ENCODE peak calls at places on chromosome X, in eight cellular contexts. One of them, this sample, is unnamed.

GRCh38 chrX:10582945-10583344 is 37.4 kb downstream of the MID1 start:
- DNase-seq in ELR: peak
- DNase-seq in CD4-positive, alpha-beta memory T cell: no peak
- DNase-seq in NCI-H510A treated with DMSO at 0.1 percent for 48 hours: no peak
- DNase-seq in activated CD4-positive, alpha-beta T cell treated with anti-CD3 and anti-CD28 coated beads, Interleukin-2, amount 10 ng/mL, durations not matched to agents 7 days and 5 days: no peak
- DNase-seq in HFF-Myc: no peak
- DNase-seq in lower lobe of right lung: no peak
- DNase-seq in T-helper 17 cell: no peak
- DNase-seq in this sample: no peak

GRCh38 chrX:101676571-101676970 is 16.9 kb upstream of the ARMCX2 start:
- DNase-seq in ELR: no peak
- DNase-seq in CD4-positive, alpha-beta memory T cell: no peak
- DNase-seq in NCI-H510A treated with DMSO at 0.1 percent for 48 hours: no peak
- DNase-seq in activated CD4-positive, alpha-beta T cell treated with anti-CD3 and anti-CD28 coated beads, Interleukin-2, amount 10 ng/mL, durations not matched to agents 7 days and 5 days: no peak
- DNase-seq in HFF-Myc: no peak
- DNase-seq in lower lobe of right lung: no peak
- DNase-seq in T-helper 17 cell: no peak
- DNase-seq in this sample: no peak

GRCh38 chrX:68703849-68704248 is 56.4 kb downstream of the STARD8 start:
- DNase-seq in ELR: no peak
- DNase-seq in CD4-positive, alpha-beta memory T cell: no peak
- DNase-seq in NCI-H510A treated with DMSO at 0.1 percent for 48 hours: no peak
- DNase-seq in activated CD4-positive, alpha-beta T cell treated with anti-CD3 and anti-CD28 coated beads, Interleukin-2, amount 10 ng/mL, durations not matched to agents 7 days and 5 days: no peak
- DNase-seq in HFF-Myc: no peak
- DNase-seq in lower lobe of right lung: no peak
- DNase-seq in T-helper 17 cell: no peak
- DNase-seq in this sample: no peak

GRCh38 chrX:39782276-39782675 is 315.5 kb downstream of the BCOR start:
- DNase-seq in ELR: no peak
- DNase-seq in CD4-positive, alpha-beta memory T cell: no peak
- DNase-seq in NCI-H510A treated with DMSO at 0.1 percent for 48 hours: no peak
- DNase-seq in activated CD4-positive, alpha-beta T cell treated with anti-CD3 and anti-CD28 coated beads, Interleukin-2, amount 10 ng/mL, durations not matched to agents 7 days and 5 days: no peak
- DNase-seq in HFF-Myc: no peak
- DNase-seq in lower lobe of right lung: no peak
- DNase-seq in T-helper 17 cell: no peak
- DNase-seq in this sample: no peak

GRCh38 chrX:47644557-47645091 is 5.7 kb downstream of the ELK1 start:
- DNase-seq in ELR: peak
- DNase-seq in CD4-positive, alpha-beta memory T cell: no peak
- DNase-seq in NCI-H510A treated with DMSO at 0.1 percent for 48 hours: no peak
- DNase-seq in activated CD4-positive, alpha-beta T cell treated with anti-CD3 and anti-CD28 coated beads, Interleukin-2, amount 10 ng/mL, durations not matched to agents 7 days and 5 days: no peak
- DNase-seq in HFF-Myc: no peak
- DNase-seq in lower lobe of right lung: no peak
- DNase-seq in T-helper 17 cell: no peak
- DNase-seq in this sample: peak

GRCh38 chrX:129523076-129524055 is at the start of gene SMARCA1:
- DNase-seq in ELR: peak
- DNase-seq in CD4-positive, alpha-beta memory T cell: no peak
- DNase-seq in NCI-H510A treated with DMSO at 0.1 percent for 48 hours: peak
- DNase-seq in activated CD4-positive, alpha-beta T cell treated with anti-CD3 and anti-CD28 coated beads, Interleukin-2, amount 10 ng/mL, durations not matched to agents 7 days and 5 days: no peak
- DNase-seq in HFF-Myc: no peak
- DNase-seq in lower lobe of right lung: peak
- DNase-seq in T-helper 17 cell: no peak
- DNase-seq in this sample: no peak

GRCh38 chrX:9102956-9103355 is 69.0 kb upstream of the FAM9B start:
- DNase-seq in ELR: no peak
- DNase-seq in CD4-positive, alpha-beta memory T cell: no peak
- DNase-seq in NCI-H510A treated with DMSO at 0.1 percent for 48 hours: no peak
- DNase-seq in activated CD4-positive, alpha-beta T cell treated with anti-CD3 and anti-CD28 coated beads, Interleukin-2, amount 10 ng/mL, durations not matched to agents 7 days and 5 days: no peak
- DNase-seq in HFF-Myc: no peak
- DNase-seq in lower lobe of right lung: no peak
- DNase-seq in T-helper 17 cell: no peak
- DNase-seq in this sample: no peak

GRCh38 chrX:18047440-18047940 is 173.2 kb downstream of the BEND2 start:
- DNase-seq in ELR: no peak
- DNase-seq in CD4-positive, alpha-beta memory T cell: no peak
- DNase-seq in NCI-H510A treated with DMSO at 0.1 percent for 48 hours: no peak
- DNase-seq in activated CD4-positive, alpha-beta T cell treated with anti-CD3 and anti-CD28 coated beads, Interleukin-2, amount 10 ng/mL, durations not matched to agents 7 days and 5 days: no peak
- DNase-seq in HFF-Myc: no peak
- DNase-seq in lower lobe of right lung: no peak
- DNase-seq in T-helper 17 cell: no peak
- DNase-seq in this sample: peak

GRCh38 chrX:67780694-67781109 is 236.9 kb downstream of the AR start:
- DNase-seq in ELR: peak
- DNase-seq in CD4-positive, alpha-beta memory T cell: no peak
- DNase-seq in NCI-H510A treated with DMSO at 0.1 percent for 48 hours: no peak
- DNase-seq in activated CD4-positive, alpha-beta T cell treated with anti-CD3 and anti-CD28 coated beads, Interleukin-2, amount 10 ng/mL, durations not matched to agents 7 days and 5 days: no peak
- DNase-seq in HFF-Myc: peak
- DNase-seq in lower lobe of right lung: peak
- DNase-seq in T-helper 17 cell: no peak
- DNase-seq in this sample: peak

GRCh38 chrX:43971966-43972961 is 926 bp downstream of the NDP start:
- DNase-seq in ELR: peak
- DNase-seq in CD4-positive, alpha-beta memory T cell: no peak
- DNase-seq in NCI-H510A treated with DMSO at 0.1 percent for 48 hours: no peak
- DNase-seq in activated CD4-positive, alpha-beta T cell treated with anti-CD3 and anti-CD28 coated beads, Interleukin-2, amount 10 ng/mL, durations not matched to agents 7 days and 5 days: no peak
- DNase-seq in HFF-Myc: no peak
- DNase-seq in lower lobe of right lung: no peak
- DNase-seq in T-helper 17 cell: no peak
- DNase-seq in this sample: no peak

GRCh38 chrX:16290997-16291396 is 123.7 kb downstream of the MAGEB17 start:
- DNase-seq in ELR: no peak
- DNase-seq in CD4-positive, alpha-beta memory T cell: no peak
- DNase-seq in NCI-H510A treated with DMSO at 0.1 percent for 48 hours: no peak
- DNase-seq in activated CD4-positive, alpha-beta T cell treated with anti-CD3 and anti-CD28 coated beads, Interleukin-2, amount 10 ng/mL, durations not matched to agents 7 days and 5 days: no peak
- DNase-seq in HFF-Myc: no peak
- DNase-seq in lower lobe of right lung: no peak
- DNase-seq in T-helper 17 cell: no peak
- DNase-seq in this sample: no peak

GRCh38 chrX:129478516-129478915 is 44.8 kb downstream of the SMARCA1 start:
- DNase-seq in ELR: peak
- DNase-seq in CD4-positive, alpha-beta memory T cell: no peak
- DNase-seq in NCI-H510A treated with DMSO at 0.1 percent for 48 hours: no peak
- DNase-seq in activated CD4-positive, alpha-beta T cell treated with anti-CD3 and anti-CD28 coated beads, Interleukin-2, amount 10 ng/mL, durations not matched to agents 7 days and 5 days: no peak
- DNase-seq in HFF-Myc: no peak
- DNase-seq in lower lobe of right lung: no peak
- DNase-seq in T-helper 17 cell: no peak
- DNase-seq in this sample: no peak

GRCh38 chrX:47743504-47743903 is 84.5 kb upstream of the UXT start:
- DNase-seq in ELR: peak
- DNase-seq in CD4-positive, alpha-beta memory T cell: no peak
- DNase-seq in NCI-H510A treated with DMSO at 0.1 percent for 48 hours: no peak
- DNase-seq in activated CD4-positive, alpha-beta T cell treated with anti-CD3 and anti-CD28 coated beads, Interleukin-2, amount 10 ng/mL, durations not matched to agents 7 days and 5 days: no peak
- DNase-seq in HFF-Myc: no peak
- DNase-seq in lower lobe of right lung: no peak
- DNase-seq in T-helper 17 cell: no peak
- DNase-seq in this sample: no peak

GRCh38 chrX:78029663-78030062 is 60.2 kb upstream of the PGAM4 start:
- DNase-seq in ELR: peak
- DNase-seq in CD4-positive, alpha-beta memory T cell: no peak
- DNase-seq in NCI-H510A treated with DMSO at 0.1 percent for 48 hours: peak
- DNase-seq in activated CD4-positive, alpha-beta T cell treated with anti-CD3 and anti-CD28 coated beads, Interleukin-2, amount 10 ng/mL, durations not matched to agents 7 days and 5 days: peak
- DNase-seq in HFF-Myc: no peak
- DNase-seq in lower lobe of right lung: no peak
- DNase-seq in T-helper 17 cell: no peak
- DNase-seq in this sample: peak

GRCh38 chrX:38561126-38561868 is at the start of gene TSPAN7:
- DNase-seq in ELR: peak
- DNase-seq in CD4-positive, alpha-beta memory T cell: peak
- DNase-seq in NCI-H510A treated with DMSO at 0.1 percent for 48 hours: peak
- DNase-seq in activated CD4-positive, alpha-beta T cell treated with anti-CD3 and anti-CD28 coated beads, Interleukin-2, amount 10 ng/mL, durations not matched to agents 7 days and 5 days: peak
- DNase-seq in HFF-Myc: no peak
- DNase-seq in lower lobe of right lung: peak
- DNase-seq in T-helper 17 cell: peak
- DNase-seq in this sample: peak

GRCh38 chrX:82134378-82134777 is 932.5 kb downstream of the SH3BGRL start:
- DNase-seq in ELR: no peak
- DNase-seq in CD4-positive, alpha-beta memory T cell: no peak
- DNase-seq in NCI-H510A treated with DMSO at 0.1 percent for 48 hours: no peak
- DNase-seq in activated CD4-positive, alpha-beta T cell treated with anti-CD3 and anti-CD28 coated beads, Interleukin-2, amount 10 ng/mL, durations not matched to agents 7 days and 5 days: no peak
- DNase-seq in HFF-Myc: no peak
- DNase-seq in lower lobe of right lung: no peak
- DNase-seq in T-helper 17 cell: no peak
- DNase-seq in this sample: no peak

GRCh38 chrX:13285229-13285628 is 34.6 kb downstream of the ATXN3L start:
- DNase-seq in ELR: no peak
- DNase-seq in CD4-positive, alpha-beta memory T cell: no peak
- DNase-seq in NCI-H510A treated with DMSO at 0.1 percent for 48 hours: no peak
- DNase-seq in activated CD4-positive, alpha-beta T cell treated with anti-CD3 and anti-CD28 coated beads, Interleukin-2, amount 10 ng/mL, durations not matched to agents 7 days and 5 days: no peak
- DNase-seq in HFF-Myc: no peak
- DNase-seq in lower lobe of right lung: no peak
- DNase-seq in T-helper 17 cell: no peak
- DNase-seq in this sample: no peak

GRCh38 chrX:134738986-134739744 is 80.9 kb upstream of the PLAC1 start:
- DNase-seq in ELR: no peak
- DNase-seq in CD4-positive, alpha-beta memory T cell: no peak
- DNase-seq in NCI-H510A treated with DMSO at 0.1 percent for 48 hours: no peak
- DNase-seq in activated CD4-positive, alpha-beta T cell treated with anti-CD3 and anti-CD28 coated beads, Interleukin-2, amount 10 ng/mL, durations not matched to agents 7 days and 5 days: no peak
- DNase-seq in HFF-Myc: no peak
- DNase-seq in lower lobe of right lung: no peak
- DNase-seq in T-helper 17 cell: no peak
- DNase-seq in this sample: no peak

GRCh38 chrX:19513383-19513782 is 1.9 kb downstream of the MAP3K15 start:
- DNase-seq in ELR: no peak
- DNase-seq in CD4-positive, alpha-beta memory T cell: no peak
- DNase-seq in NCI-H510A treated with DMSO at 0.1 percent for 48 hours: peak
- DNase-seq in activated CD4-positive, alpha-beta T cell treated with anti-CD3 and anti-CD28 coated beads, Interleukin-2, amount 10 ng/mL, durations not matched to agents 7 days and 5 days: no peak
- DNase-seq in HFF-Myc: no peak
- DNase-seq in lower lobe of right lung: peak
- DNase-seq in T-helper 17 cell: no peak
- DNase-seq in this sample: no peak

GRCh38 chrX:136660896-136661295 is 12.9 kb downstream of the CD40LG start:
- DNase-seq in ELR: no peak
- DNase-seq in CD4-positive, alpha-beta memory T cell: no peak
- DNase-seq in NCI-H510A treated with DMSO at 0.1 percent for 48 hours: no peak
- DNase-seq in activated CD4-positive, alpha-beta T cell treated with anti-CD3 and anti-CD28 coated beads, Interleukin-2, amount 10 ng/mL, durations not matched to agents 7 days and 5 days: no peak
- DNase-seq in HFF-Myc: no peak
- DNase-seq in lower lobe of right lung: no peak
- DNase-seq in T-helper 17 cell: no peak
- DNase-seq in this sample: no peak

GRCh38 chrX:132909643-132910042 is 48.8 kb downstream of the HS6ST2 start:
- DNase-seq in ELR: no peak
- DNase-seq in CD4-positive, alpha-beta memory T cell: no peak
- DNase-seq in NCI-H510A treated with DMSO at 0.1 percent for 48 hours: no peak
- DNase-seq in activated CD4-positive, alpha-beta T cell treated with anti-CD3 and anti-CD28 coated beads, Interleukin-2, amount 10 ng/mL, durations not matched to agents 7 days and 5 days: no peak
- DNase-seq in HFF-Myc: no peak
- DNase-seq in lower lobe of right lung: no peak
- DNase-seq in T-helper 17 cell: no peak
- DNase-seq in this sample: no peak

GRCh38 chrX:39766882-39767281 is 330.9 kb downstream of the BCOR start:
- DNase-seq in ELR: no peak
- DNase-seq in CD4-positive, alpha-beta memory T cell: no peak
- DNase-seq in NCI-H510A treated with DMSO at 0.1 percent for 48 hours: no peak
- DNase-seq in activated CD4-positive, alpha-beta T cell treated with anti-CD3 and anti-CD28 coated beads, Interleukin-2, amount 10 ng/mL, durations not matched to agents 7 days and 5 days: no peak
- DNase-seq in HFF-Myc: no peak
- DNase-seq in lower lobe of right lung: no peak
- DNase-seq in T-helper 17 cell: no peak
- DNase-seq in this sample: no peak

GRCh38 chrX:57156397-57157049 is 19.3 kb upstream of the SPIN2A start:
- DNase-seq in ELR: peak
- DNase-seq in CD4-positive, alpha-beta memory T cell: no peak
- DNase-seq in NCI-H510A treated with DMSO at 0.1 percent for 48 hours: no peak
- DNase-seq in activated CD4-positive, alpha-beta T cell treated with anti-CD3 and anti-CD28 coated beads, Interleukin-2, amount 10 ng/mL, durations not matched to agents 7 days and 5 days: peak
- DNase-seq in HFF-Myc: no peak
- DNase-seq in lower lobe of right lung: no peak
- DNase-seq in T-helper 17 cell: no peak
- DNase-seq in this sample: peak

GRCh38 chrX:13270360-13270759 is 49.5 kb downstream of the ATXN3L start:
- DNase-seq in ELR: no peak
- DNase-seq in CD4-positive, alpha-beta memory T cell: no peak
- DNase-seq in NCI-H510A treated with DMSO at 0.1 percent for 48 hours: no peak
- DNase-seq in activated CD4-positive, alpha-beta T cell treated with anti-CD3 and anti-CD28 coated beads, Interleukin-2, amount 10 ng/mL, durations not matched to agents 7 days and 5 days: no peak
- DNase-seq in HFF-Myc: no peak
- DNase-seq in lower lobe of right lung: no peak
- DNase-seq in T-helper 17 cell: no peak
- DNase-seq in this sample: no peak

GRCh38 chrX:9598344-9598743 is 133.5 kb downstream of the TBL1X start:
- DNase-seq in ELR: no peak
- DNase-seq in CD4-positive, alpha-beta memory T cell: no peak
- DNase-seq in NCI-H510A treated with DMSO at 0.1 percent for 48 hours: no peak
- DNase-seq in activated CD4-positive, alpha-beta T cell treated with anti-CD3 and anti-CD28 coated beads, Interleukin-2, amount 10 ng/mL, durations not matched to agents 7 days and 5 days: no peak
- DNase-seq in HFF-Myc: no peak
- DNase-seq in lower lobe of right lung: no peak
- DNase-seq in T-helper 17 cell: no peak
- DNase-seq in this sample: no peak

GRCh38 chrX:154132366-154132765 is 11.7 kb upstream of the OPN1LW start:
- DNase-seq in ELR: no peak
- DNase-seq in CD4-positive, alpha-beta memory T cell: no peak
- DNase-seq in NCI-H510A treated with DMSO at 0.1 percent for 48 hours: no peak
- DNase-seq in activated CD4-positive, alpha-beta T cell treated with anti-CD3 and anti-CD28 coated beads, Interleukin-2, amount 10 ng/mL, durations not matched to agents 7 days and 5 days: no peak
- DNase-seq in HFF-Myc: no peak
- DNase-seq in lower lobe of right lung: no peak
- DNase-seq in T-helper 17 cell: no peak
- DNase-seq in this sample: no peak

GRCh38 chrX:69161786-69162349 is 3.4 kb downstream of the PJA1 start:
- DNase-seq in ELR: no peak
- DNase-seq in CD4-positive, alpha-beta memory T cell: no peak
- DNase-seq in NCI-H510A treated with DMSO at 0.1 percent for 48 hours: no peak
- DNase-seq in activated CD4-positive, alpha-beta T cell treated with anti-CD3 and anti-CD28 coated beads, Interleukin-2, amount 10 ng/mL, durations not matched to agents 7 days and 5 days: no peak
- DNase-seq in HFF-Myc: no peak
- DNase-seq in lower lobe of right lung: no peak
- DNase-seq in T-helper 17 cell: no peak
- DNase-seq in this sample: no peak

GRCh38 chrX:130916636-130917422 is 13.8 kb upstream of the ENOX2 start:
- DNase-seq in ELR: peak
- DNase-seq in CD4-positive, alpha-beta memory T cell: peak
- DNase-seq in NCI-H510A treated with DMSO at 0.1 percent for 48 hours: peak
- DNase-seq in activated CD4-positive, alpha-beta T cell treated with anti-CD3 and anti-CD28 coated beads, Interleukin-2, amount 10 ng/mL, durations not matched to agents 7 days and 5 days: peak
- DNase-seq in HFF-Myc: peak
- DNase-seq in lower lobe of right lung: no peak
- DNase-seq in T-helper 17 cell: peak
- DNase-seq in this sample: peak

GRCh38 chrX:155900765-155901164 is 19.6 kb downstream of the VAMP7 start:
- DNase-seq in ELR: no peak
- DNase-seq in CD4-positive, alpha-beta memory T cell: no peak
- DNase-seq in NCI-H510A treated with DMSO at 0.1 percent for 48 hours: no peak
- DNase-seq in activated CD4-positive, alpha-beta T cell treated with anti-CD3 and anti-CD28 coated beads, Interleukin-2, amount 10 ng/mL, durations not matched to agents 7 days and 5 days: no peak
- DNase-seq in HFF-Myc: no peak
- DNase-seq in lower lobe of right lung: no peak
- DNase-seq in T-helper 17 cell: no peak
- DNase-seq in this sample: no peak

GRCh38 chrX:111168314-111168713 is 72.3 kb downstream of the PAK3 start:
- DNase-seq in ELR: peak
- DNase-seq in CD4-positive, alpha-beta memory T cell: no peak
- DNase-seq in NCI-H510A treated with DMSO at 0.1 percent for 48 hours: peak
- DNase-seq in activated CD4-positive, alpha-beta T cell treated with anti-CD3 and anti-CD28 coated beads, Interleukin-2, amount 10 ng/mL, durations not matched to agents 7 days and 5 days: no peak
- DNase-seq in HFF-Myc: no peak
- DNase-seq in lower lobe of right lung: no peak
- DNase-seq in T-helper 17 cell: no peak
- DNase-seq in this sample: peak

GRCh38 chrX:112789931-112790330 is 50.7 kb downstream of the AMOT start:
- DNase-seq in ELR: no peak
- DNase-seq in CD4-positive, alpha-beta memory T cell: no peak
- DNase-seq in NCI-H510A treated with DMSO at 0.1 percent for 48 hours: no peak
- DNase-seq in activated CD4-positive, alpha-beta T cell treated with anti-CD3 and anti-CD28 coated beads, Interleukin-2, amount 10 ng/mL, durations not matched to agents 7 days and 5 days: no peak
- DNase-seq in HFF-Myc: no peak
- DNase-seq in lower lobe of right lung: no peak
- DNase-seq in T-helper 17 cell: no peak
- DNase-seq in this sample: no peak